ENCODE peak calls at places on chromosome 3, in six cellular contexts. Z, T, U, V, O and E are unnamed samples. For H3K4me1, the result is how much of the 10 kb centered on the place peaks cover.

GRCh38 chr3:188271226-188271894 is 117.4 kb downstream of the LPP start:
- DNase-seq in O (no peak), V (no peak), T (no peak), U (no peak), Z (no peak), E (no peak)

GRCh38 chr3:127441764-127442163 is 148.8 kb downstream of the TPRA1 start:
- DNase-seq in V (no peak), Z (peak), O (no peak), U (peak), T (no peak), E (no peak)

GRCh38 chr3:110881069-110881468 is 190.5 kb upstream of the NECTIN3 start:
- DNase-seq in O (peak), V (peak), U (no peak), Z (no peak), T (no peak), E (peak)

GRCh38 chr3:148223266-148223665 is 474.4 kb upstream of the AGTR1 start:
- DNase-seq in Z (no peak), V (no peak), T (no peak), O (no peak), U (no peak), E (no peak)

GRCh38 chr3:95351158-95351557 is 1288.3 kb downstream of the NSUN3 start:
- DNase-seq in O (no peak), V (no peak), T (no peak), Z (no peak), U (no peak), E (no peak)

GRCh38 chr3:146542179-146542578 is 2.2 kb downstream of the PLSCR1 start:
- DNase-seq in U (no peak), Z (no peak), V (peak), T (no peak), O (no peak), E (no peak)

GRCh38 chr3:195802261-195802701 is 9.4 kb downstream of the MUC4 start:
- DNase-seq in U (peak), T (no peak), Z (peak), V (no peak), O (no peak), E (peak)

GRCh38 chr3:140403559-140403958 is 274.3 kb upstream of the TRIM42 start:
- DNase-seq in T (no peak), U (no peak), V (no peak), Z (no peak), O (no peak), E (no peak)

GRCh38 chr3:10017636-10018292 is 8.5 kb upstream of the FANCD2 start:
- DNase-seq in V (peak), Z (no peak), O (no peak), U (no peak), T (no peak), E (no peak)

GRCh38 chr3:181700168-181701087 is 11.3 kb upstream of the SOX2 start:
- DNase-seq in O (peak), Z (no peak), V (peak), U (no peak), T (no peak), E (peak)

GRCh38 chr3:9226326-9226725 is 23.1 kb downstream of the SRGAP3 start:
- DNase-seq in U (no peak), T (no peak), Z (no peak), O (peak), V (peak), E (peak)

GRCh38 chr3:120496278-120496975 is 45.6 kb upstream of the FSTL1 start:
- DNase-seq in V (peak), U (no peak), Z (no peak), T (no peak), O (no peak), E (no peak)

GRCh38 chr3:32278714-32279113 is 40.2 kb downstream of the CMTM8 start:
- DNase-seq in O (no peak), U (no peak), V (peak), Z (no peak), T (no peak), E (no peak)

GRCh38 chr3:100103558-100104441 is 10.5 kb downstream of the FILIP1L start:
- DNase-seq in Z (no peak), U (no peak), T (no peak), O (no peak), V (peak), E (no peak)

GRCh38 chr3:187610926-187611545 is 59.2 kb downstream of the SST start:
- DNase-seq in U (no peak), T (no peak), Z (no peak), O (no peak), V (peak), E (no peak)

GRCh38 chr3:33645060-33645841 is 72.8 kb downstream of the CLASP2 start:
- DNase-seq in V (peak), T (no peak), O (no peak), U (no peak), Z (no peak), E (peak)

GRCh38 chr3:120567370-120568197 is 28.6 kb upstream of the NDUFB4 start:
- DNase-seq in Z (no peak), T (no peak), V (peak), O (no peak), U (no peak), E (peak)

GRCh38 chr3:62679988-62680387 is 195.2 kb downstream of the CADPS start:
- DNase-seq in Z (no peak), O (no peak), V (no peak), T (no peak), U (no peak), E (no peak)

GRCh38 chr3:59558906-59559720 is 509.3 kb upstream of the CFAP20DC start:
- DNase-seq in T (no peak), V (no peak), U (no peak), Z (no peak), O (no peak), E (no peak)

GRCh38 chr3:195269375-195270078 is 1.4 kb downstream of the XXYLT1 start:
- DNase-seq in T (no peak), V (no peak), Z (no peak), O (no peak), U (peak), E (no peak)

GRCh38 chr3:64398431-64398830 is 173.2 kb upstream of the PRICKLE2 start:
- DNase-seq in T (no peak), U (no peak), V (peak), Z (no peak), O (no peak), E (no peak)

GRCh38 chr3:126699011-126699410 is 5.0 kb upstream of the CHCHD6 start:
- DNase-seq in Z (no peak), V (no peak), O (no peak), U (no peak), T (no peak), E (no peak)

GRCh38 chr3:13663781-13664535 is 115.0 kb downstream of the FBLN2 start:
- DNase-seq in V (no peak), T (no peak), U (no peak), Z (no peak), O (no peak), E (no peak)
- H3K4me1 ChIP-seq in V (under half), T (under half), U (under half), Z (under half), O (under half), E (under half)

DNA sequence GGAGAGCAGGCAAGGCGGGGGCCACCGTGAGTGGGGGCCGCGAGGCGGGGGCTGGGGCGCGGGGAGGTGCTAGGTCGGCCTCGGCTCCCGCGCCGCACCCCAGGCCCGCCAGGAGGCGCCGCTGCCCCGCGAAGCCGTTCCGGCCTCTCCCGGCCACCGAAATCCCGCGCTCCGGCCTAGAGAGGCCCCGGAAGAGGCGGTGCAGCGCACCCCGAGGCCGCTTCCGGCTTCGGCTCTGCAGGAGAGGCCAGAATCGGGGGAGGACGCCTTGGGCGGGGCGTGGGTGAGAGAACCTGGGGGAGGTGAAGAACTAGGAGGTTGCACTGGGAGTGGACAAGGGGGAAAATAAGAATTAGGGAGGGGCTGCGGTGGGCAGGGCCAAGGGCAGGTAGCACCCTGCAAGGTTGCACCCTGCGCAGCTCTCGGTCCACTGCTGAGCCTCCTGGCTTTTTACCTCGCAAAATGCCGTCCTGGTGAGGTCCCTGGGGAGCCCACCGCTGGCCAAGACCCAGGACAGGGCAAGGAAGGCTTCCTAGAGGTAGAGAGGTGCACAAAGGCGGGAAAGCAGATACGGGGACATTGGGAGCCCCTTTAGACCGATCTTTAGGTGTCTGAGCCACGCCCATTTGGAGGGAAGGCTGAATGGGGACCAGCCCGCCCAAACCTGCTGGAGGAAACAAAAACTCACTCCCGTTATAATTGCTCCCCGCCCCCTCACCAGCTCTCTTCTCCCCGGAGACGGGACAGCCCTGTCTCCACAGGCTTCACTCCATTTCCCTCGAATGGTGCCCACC is 8.4 kb upstream of the GNAI2 start:
- DNase-seq in O (peak), V (peak), Z (peak), U (peak), T (peak), E (peak)
- TF ChIP-seq POLR2A in O (peak), V (peak), Z (no peak), U (peak), T (peak), E (no peak)

GRCh38 chr3:12633108-12633507 is 30.8 kb downstream of the RAF1 start:
- DNase-seq in V (no peak), Z (no peak), U (no peak), O (no peak), T (no peak), E (no peak)

GRCh38 chr3:12632523-12632922 is 31.4 kb downstream of the RAF1 start:
- DNase-seq in T (no peak), Z (no peak), U (no peak), O (no peak), V (no peak), E (no peak)

GRCh38 chr3:12628813-12629212 is 35.1 kb downstream of the RAF1 start:
- DNase-seq in U (no peak), T (no peak), V (no peak), O (no peak), Z (no peak), E (no peak)

GRCh38 chr3:12629560-12629959 is 34.4 kb downstream of the RAF1 start:
- DNase-seq in U (no peak), T (no peak), O (peak), Z (no peak), V (peak), E (no peak)

GRCh38 chr3:12630292-12630691 is 33.6 kb downstream of the RAF1 start:
- DNase-seq in V (no peak), U (no peak), Z (no peak), O (no peak), T (no peak), E (no peak)
- H3K4me1 ChIP-seq in V (under half), U (under half), Z (under half), O (under half), T (under half), E (under half)

GRCh38 chr3:46693038-46693896 is at the start of gene ALS2CL:
- DNase-seq in U (peak), Z (peak), V (no peak), T (peak), O (peak), E (peak)
- TF ChIP-seq POLR2A in U (no peak), Z (no peak), V (no peak), T (peak), O (peak), E (no peak)

DNA sequence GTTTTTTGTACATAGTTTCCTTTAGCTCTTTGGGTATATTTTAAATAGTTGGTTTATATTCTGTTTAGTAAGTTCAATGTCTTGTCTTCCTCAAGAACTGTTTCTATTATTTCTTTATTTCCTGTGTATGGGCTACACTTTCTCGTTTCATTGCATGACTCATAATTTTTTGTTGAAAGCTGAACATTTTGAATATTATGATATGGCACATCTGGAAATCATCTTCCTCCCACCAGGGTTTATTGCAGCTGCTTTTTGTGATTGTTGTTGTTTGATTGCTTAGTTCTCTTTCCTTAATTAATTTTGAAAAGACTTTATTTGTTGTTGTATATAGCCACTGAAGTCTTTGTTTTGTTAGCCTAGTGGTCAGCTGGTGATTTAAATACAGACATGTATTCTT is 43.8 kb downstream of the LSM3 start:
- DNase-seq in Z (no peak), V (no peak), U (no peak), O (no peak), T (no peak), E (no peak)
- H3K4me1 ChIP-seq in Z (under half), V (under half), U (under half), O (under half), T (under half), E (under half)